ENCODE peak calls at places on chromosomes 5 and 9, in six cellular contexts. M, Z, P, E, F and Q are unnamed samples.

GRCh38 chr9:76629205-76629990 is 134.8 kb upstream of the PCA3 start:
- DNase-seq in M (no peak), E (no peak), Z (no peak), P (no peak), F (no peak), Q (no peak)

GRCh38 chr9:7640205-7640604 is 159.4 kb downstream of the DMAC1 start:
- DNase-seq in M (no peak), E (no peak), F (no peak), P (no peak), Z (no peak), Q (no peak)

GRCh38 chr9:75053869-75054268 is 25.8 kb upstream of the CARNMT1 start:
- DNase-seq in E (no peak), M (no peak), F (no peak), Z (no peak), P (no peak), Q (no peak)

GRCh38 chr5:6899215-6899614 is 186.0 kb downstream of the TENT4A start:
- DNase-seq in Z (no peak), M (no peak), E (no peak), P (no peak), F (no peak), Q (no peak)

GRCh38 chr9:136091582-136092352 is 3.3 kb downstream of the NACC2 start:
- DNase-seq in M (no peak), P (no peak), Z (no peak), F (no peak), E (no peak), Q (no peak)

GRCh38 chr9:127241354-127241753 is 23.2 kb upstream of the GARNL3 start:
- DNase-seq in Z (no peak), E (no peak), P (no peak), F (no peak), M (no peak), Q (no peak)

GRCh38 chr9:127479507-127480081 is 28.3 kb downstream of the LRSAM1 start:
- DNase-seq in E (no peak), F (no peak), M (no peak), Z (no peak), P (no peak), Q (no peak)

GRCh38 chr5:13987843-13988464 is 43.5 kb upstream of the DNAH5 start:
- DNase-seq in E (peak; percentile 51), F (peak; percentile 38), Z (peak; percentile 64), P (peak; percentile 70), M (peak; percentile 12), Q (peak; percentile 95)

GRCh38 chr5:65926276-65926761 is at the start of gene ERBIN:
- DNase-seq in Z (peak; percentile 90), E (peak; percentile 65), P (peak; percentile 81), M (no peak), F (peak; percentile 26), Q (peak; percentile 44)

GRCh38 chr9:17614929-17615328 is 36.1 kb downstream of the SH3GL2 start:
- DNase-seq in M (no peak), P (no peak), E (peak; percentile 41), Z (no peak), F (no peak), Q (peak; percentile 76)

GRCh38 chr5:40796487-40796889 is 1.7 kb downstream of the PRKAA1 start:
- DNase-seq in F (no peak), P (peak; percentile 65), M (no peak), Z (peak; percentile 52), E (peak; percentile 54), Q (peak; percentile 60)

GRCh38 chr5:72847439-72847838 is 31.0 kb downstream of the TNPO1 start:
- DNase-seq in M (no peak), E (no peak), F (no peak), Z (no peak), P (no peak), Q (no peak)

GRCh38 chr5:78745985-78746384 is 97.4 kb upstream of the LHFPL2 start:
- DNase-seq in Z (no peak), M (no peak), F (no peak), P (no peak), E (no peak), Q (no peak)

GRCh38 chr5:11149136-11149535 is 388.1 kb upstream of the DAP start:
- DNase-seq in P (no peak), E (no peak), Z (no peak), M (no peak), F (no peak), Q (no peak)

GRCh38 chr9:134566196-134566822 is 75.3 kb upstream of the COL5A1 start:
- DNase-seq in M (no peak), E (no peak), P (no peak), F (no peak), Z (no peak), Q (no peak)

GRCh38 chr9:130527651-130528310 is 51.6 kb upstream of the FUBP3 start:
- DNase-seq in F (no peak), Z (no peak), M (no peak), E (no peak), P (no peak), Q (no peak)

GRCh38 chr5:74895906-74896305 is 29.7 kb upstream of the FAM169A start:
- DNase-seq in P (peak; percentile 42), E (peak; percentile 73), F (no peak), M (no peak), Z (peak; percentile 71), Q (peak; percentile 39)

GRCh38 chr9:109114670-109115069 is 5.1 kb downstream of the TMEM245 start:
- DNase-seq in Z (no peak), M (no peak), P (peak; percentile 81), F (no peak), E (peak; percentile 88), Q (peak; percentile 69)

GRCh38 chr5:154962494-154962893 is 21.6 kb downstream of the MRPL22 start:
- DNase-seq in E (peak; percentile 95), P (peak; percentile 75), F (no peak), Z (peak; percentile 34), M (peak; percentile 30), Q (peak; percentile 88)

GRCh38 chr5:80191991-80192398 is 63.9 kb downstream of the SERINC5 start:
- DNase-seq in E (no peak), F (no peak), Z (no peak), M (no peak), P (no peak), Q (no peak)

GRCh38 chr5:134175874-134176522 is 752 bp downstream of the SKP1 start:
- DNase-seq in F (no peak), M (no peak), P (peak; percentile 35), E (peak; percentile 19), Z (peak; percentile 50), Q (no peak)

GRCh38 chr5:92337772-92338234 is 954.7 kb upstream of the ARRDC3 start:
- DNase-seq in F (no peak), P (peak; percentile 59), Z (no peak), E (peak; percentile 13), M (no peak), Q (peak; percentile 59)

GRCh38 chr5:127934791-127935256 is 148.7 kb upstream of the SLC12A2 start:
- DNase-seq in P (peak; percentile 74), E (peak; percentile 99), F (no peak), M (no peak), Z (peak; percentile 17), Q (peak; percentile 99)

GRCh38 chr5:90590-91547 is 1.1 kb upstream of the PLEKHG4B start:
- DNase-seq in E (no peak), P (peak; percentile 8), Z (no peak), M (no peak), F (no peak), Q (no peak)

GRCh38 chr5:144427871-144428270 is 257.2 kb downstream of the KCTD16 start:
- DNase-seq in E (no peak), M (no peak), P (peak; percentile 19), F (no peak), Z (no peak), Q (no peak)

GRCh38 chr5:138230981-138231589 is 18.0 kb upstream of the CDC23 start:
- DNase-seq in F (no peak), P (peak; percentile 44), E (peak; percentile 77), Z (peak; percentile 44), M (no peak), Q (peak; percentile 10)

GRCh38 chr5:118891252-118891651 is 97.1 kb downstream of the DTWD2 start:
- DNase-seq in M (no peak), F (no peak), P (no peak), E (no peak), Z (no peak), Q (no peak)

GRCh38 chr5:156879665-156880285 is 29.7 kb downstream of the PPP1R2B start:
- DNase-seq in M (peak; percentile 41), P (no peak), F (no peak), E (no peak), Z (no peak), Q (peak; percentile 13)

GRCh38 chr9:128159073-128159783 is 837 bp upstream of the BBLN start:
- DNase-seq in E (no peak), M (peak; percentile 27), P (no peak), F (no peak), Z (no peak), Q (no peak)

GRCh38 chr9:79824265-79824664 is 252.5 kb downstream of the TLE4 start:
- DNase-seq in M (peak; percentile 36), F (no peak), Z (no peak), E (no peak), P (no peak), Q (no peak)

GRCh38 chr5:145946112-145946861 is 9.9 kb downstream of the SH3RF2 start:
- DNase-seq in F (no peak), P (peak; percentile 68), M (no peak), E (peak; percentile 95), Z (no peak), Q (peak; percentile 88)

GRCh38 chr9:129737479-129738269 is 15.2 kb downstream of the PTGES start:
- DNase-seq in P (peak; percentile 34), E (peak; percentile 35), F (peak; percentile 64), Z (peak; percentile 59), M (peak; percentile 37), Q (peak; percentile 74)

GRCh38 chr5:131226899-131227298 is 37.0 kb upstream of the CDC42SE2 start:
- DNase-seq in Z (no peak), F (no peak), M (no peak), P (no peak), E (no peak), Q (no peak)

GRCh38 chr5:54548565-54548964 is 31.0 kb downstream of the SNX18 start:
- DNase-seq in M (no peak), P (peak; percentile 28), F (no peak), E (no peak), Z (no peak), Q (no peak)

GRCh38 chr5:150642567-150642927 is 2.1 kb downstream of the SYNPO start:
- DNase-seq in P (peak; percentile 86), E (peak; percentile 87), F (no peak), Z (peak; percentile 84), M (no peak), Q (peak; percentile 94)

GRCh38 chr9:101311759-101312420 is 72.9 kb downstream of the BAAT start:
- DNase-seq in E (peak; percentile 85), P (peak; percentile 78), M (peak; percentile 39), F (peak; percentile 35), Z (peak; percentile 76), Q (peak; percentile 78)

GRCh38 chr5:90940227-90940995 is 381.8 kb downstream of the ADGRV1 start:
- DNase-seq in E (peak; percentile 63), P (peak; percentile 85), Z (peak; percentile 24), M (peak; percentile 18), F (no peak), Q (peak; percentile 53)